ENCODE peak calls at places on chromosomes 12 and 14, in ten cellular contexts. W, H, A, T, Q, P, X, V, R and K are unnamed samples.

GRCh38 chr12:55743131-55743921 is 404 bp downstream of the GDF11 start:
- DNase-seq in W (peak; percentile 84), H (peak; percentile 75), A (peak; percentile 65), T (peak; percentile 67), Q (peak; percentile 67), P (peak; percentile 69), X (no peak), V (no peak), R (peak; percentile 65), K (peak; percentile 67)

GRCh38 chr12:91643763-91644162 is 461.1 kb upstream of the DCN start:
- DNase-seq in W (no peak), H (no peak), A (no peak), T (no peak), Q (no peak), P (no peak), X (no peak), V (no peak), R (no peak), K (no peak)

GRCh38 chr12:129276408-129277042 is 423.2 kb downstream of the GLT1D1 start:
- DNase-seq in W (no peak), H (no peak), A (no peak), T (no peak), Q (no peak), P (no peak), X (no peak), V (no peak), R (no peak), K (no peak)

GRCh38 chr12:130462558-130462924 is 124.9 kb downstream of the PIWIL1 start:
- DNase-seq in W (no peak), H (no peak), A (no peak), T (no peak), Q (no peak), P (no peak), X (no peak), V (no peak), R (no peak), K (no peak)

GRCh38 chr14:30005114-30005698 is 77.6 kb upstream of the PRKD1 start:
- DNase-seq in W (peak; percentile 29), H (peak; percentile 92), A (no peak), T (no peak), Q (no peak), P (no peak), X (peak; percentile 23), V (peak; percentile 53), R (no peak), K (peak; percentile 9)

GRCh38 chr14:65472189-65472588 is 59.7 kb downstream of the FUT8 start:
- DNase-seq in W (no peak), H (no peak), A (no peak), T (no peak), Q (peak; percentile 16), P (no peak), X (no peak), V (no peak), R (no peak), K (no peak)

GRCh38 chr14:61322011-61322798 is 826 bp downstream of the PRKCH start:
- DNase-seq in W (peak; percentile 46), H (no peak), A (peak; percentile 57), T (no peak), Q (peak; percentile 27), P (peak; percentile 70), X (no peak), V (no peak), R (peak; percentile 66), K (no peak)

GRCh38 chr12:114288071-114288470 is 117.9 kb downstream of the TBX5 start:
- DNase-seq in W (no peak), H (no peak), A (no peak), T (no peak), Q (no peak), P (no peak), X (no peak), V (no peak), R (no peak), K (no peak)

GRCh38 chr14:80634106-80634758 is 307.3 kb downstream of the CEP128 start:
- DNase-seq in W (no peak), H (peak; percentile 30), A (no peak), T (no peak), Q (no peak), P (no peak), X (no peak), V (no peak), R (no peak), K (no peak)

GRCh38 chr14:70338550-70338949 is 20.9 kb downstream of the COX16 start:
- DNase-seq in W (no peak), H (no peak), A (no peak), T (no peak), Q (no peak), P (no peak), X (no peak), V (no peak), R (no peak), K (no peak)

GRCh38 chr12:42961395-42961794 is 371.8 kb upstream of the PRICKLE1 start:
- DNase-seq in W (no peak), H (peak; percentile 87), A (no peak), T (no peak), Q (no peak), P (no peak), X (peak; percentile 65), V (peak; percentile 63), R (no peak), K (no peak)

GRCh38 chr12:104569348-104570173 is 112.8 kb downstream of the CHST11 start:
- DNase-seq in W (peak; percentile 51), H (peak; percentile 54), A (no peak), T (peak; percentile 60), Q (no peak), P (no peak), X (no peak), V (no peak), R (peak; percentile 59), K (no peak)

GRCh38 chr14:77579065-77579464 is 37.4 kb downstream of the SPTLC2 start:
- DNase-seq in W (no peak), H (no peak), A (no peak), T (no peak), Q (no peak), P (no peak), X (peak; percentile 69), V (no peak), R (no peak), K (no peak)

GRCh38 chr14:33364536-33364935 is 425.9 kb downstream of the NPAS3 start:
- DNase-seq in W (no peak), H (peak; percentile 11), A (no peak), T (no peak), Q (no peak), P (no peak), X (no peak), V (no peak), R (no peak), K (no peak)

GRCh38 chr12:48980953-48981756 is 3.0 kb downstream of the WNT1 start:
- DNase-seq in W (peak; percentile 58), H (no peak), A (no peak), T (no peak), Q (peak; percentile 65), P (no peak), X (no peak), V (no peak), R (no peak), K (no peak)

DNA sequence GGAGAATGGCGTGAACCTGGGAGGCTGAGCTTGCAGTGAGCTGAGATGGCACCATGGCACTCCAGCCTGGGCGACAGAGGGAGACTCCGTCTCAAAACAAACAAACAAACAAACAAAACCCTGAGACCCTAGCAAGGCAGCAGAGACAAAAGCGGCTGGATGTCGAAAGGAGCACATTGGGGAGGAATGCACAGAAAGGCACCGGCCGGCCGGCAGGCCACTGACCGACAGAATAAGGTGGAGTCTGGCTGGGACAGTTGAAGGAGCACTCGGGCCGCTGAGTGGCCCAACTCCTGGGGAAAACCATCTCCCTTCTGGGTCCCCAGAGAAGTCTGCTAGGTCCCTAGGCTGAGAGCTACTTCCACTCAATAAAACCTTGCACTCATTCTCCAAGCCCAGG is 256.2 kb downstream of the KIF21A start:
- DNase-seq in W (no peak), H (no peak), A (no peak), T (no peak), Q (no peak), P (no peak), X (no peak), V (no peak), R (no peak), K (no peak)
- TF ChIP-seq CTCF in W (no peak), H (no peak), A (no peak), T (no peak), Q (no peak), P (no peak), X (no peak), V (no peak), R (no peak), K (no peak)

GRCh38 chr12:12562585-12563245 is at the start of gene DUSP16:
- DNase-seq in W (peak; percentile 91), H (peak; percentile 96), A (peak; percentile 92), T (peak; percentile 97), Q (peak; percentile 94), P (peak; percentile 96), X (peak; percentile 88), V (peak; percentile 81), R (peak; percentile 92), K (peak; percentile 87)
- TF ChIP-seq CTCF in W (no peak), H (no peak), A (no peak), T (peak; percentile 29), Q (no peak), P (no peak), X (peak; percentile 16), V (no peak), R (no peak), K (peak; percentile 12)

GRCh38 chr12:74415633-74416032 is 122.0 kb upstream of the ATXN7L3B start:
- DNase-seq in W (no peak), H (peak; percentile 54), A (no peak), T (no peak), Q (no peak), P (no peak), X (no peak), V (no peak), R (no peak), K (peak; percentile 14)
- TF ChIP-seq CTCF in W (peak; percentile 19), H (peak; percentile 67), A (no peak), T (peak; percentile 47), Q (peak; percentile 29), P (no peak), X (peak; percentile 49), V (peak; percentile 61), R (no peak), K (peak; percentile 67)

GRCh38 chr12:85949253-85949652 is 75.2 kb downstream of the NTS start:
- DNase-seq in W (no peak), H (no peak), A (no peak), T (no peak), Q (no peak), P (no peak), X (no peak), V (no peak), R (no peak), K (no peak)

GRCh38 chr12:85948340-85948739 is 74.2 kb downstream of the NTS start:
- DNase-seq in W (no peak), H (no peak), A (no peak), T (no peak), Q (no peak), P (no peak), X (no peak), V (no peak), R (no peak), K (no peak)

GRCh38 chr12:85947286-85947685 is 73.2 kb downstream of the NTS start:
- DNase-seq in W (no peak), H (no peak), A (no peak), T (no peak), Q (peak; percentile 29), P (no peak), X (no peak), V (no peak), R (no peak), K (no peak)

GRCh38 chr12:85955127-85955526 is 81.0 kb downstream of the NTS start:
- DNase-seq in W (no peak), H (peak; percentile 41), A (no peak), T (no peak), Q (no peak), P (no peak), X (no peak), V (no peak), R (no peak), K (no peak)

GRCh38 chr12:85951823-85952222 is 77.7 kb downstream of the NTS start:
- DNase-seq in W (peak; percentile 2), H (peak; percentile 52), A (no peak), T (no peak), Q (no peak), P (no peak), X (no peak), V (no peak), R (no peak), K (no peak)
- TF ChIP-seq CTCF in W (peak; percentile 12), H (peak; percentile 60), A (no peak), T (no peak), Q (peak; percentile 44), P (peak; percentile 17), X (no peak), V (peak; percentile 49), R (peak; percentile 25), K (peak; percentile 68)